ENCODE peak calls at places on chromosomes 12 and 14, in eight cellular contexts. N is astrocyte; F is substantia nigra; O is CD4-positive, CD25-positive, alpha-beta regulatory T cell; G is caudate nucleus; J is aorta; M is brain microvascular endothelial cell; E is sigmoid colon. T is an unnamed sample.

GRCh38 chr12:45989857-45990467 is 412 bp downstream of the SCAF11 start:
- DNase-seq in N (peak), F (peak), O (no peak), G (peak), J (peak), M (peak), E (peak), T (no peak)

GRCh38 chr14:100123618-100124017 is 35.8 kb downstream of the DEGS2 start:
- DNase-seq in N (no peak), F (no peak), O (no peak), G (no peak), J (no peak), M (no peak), E (no peak), T (no peak)

GRCh38 chr14:76123426-76124095 is 28.2 kb upstream of the GPATCH2L start:
- DNase-seq in N (no peak), F (no peak), O (no peak), G (no peak), J (no peak), M (no peak), E (no peak), T (no peak)

GRCh38 chr12:115866909-115867525 is 410.5 kb downstream of the MED13L start:
- DNase-seq in N (no peak), F (no peak), O (no peak), G (no peak), J (no peak), M (no peak), E (no peak), T (no peak)

GRCh38 chr12:99670635-99671034 is 23.1 kb downstream of the GARIN6 start:
- DNase-seq in N (peak), F (no peak), O (no peak), G (no peak), J (no peak), M (no peak), E (no peak), T (no peak)

GRCh38 chr12:110966081-110966760 is 45.8 kb upstream of the MYL2 start:
- DNase-seq in N (no peak), F (no peak), O (no peak), G (no peak), J (no peak), M (no peak), E (no peak), T (no peak)

GRCh38 chr12:89707623-89707991 is 1.0 kb downstream of the ATP2B1 start:
- DNase-seq in N (no peak), F (no peak), O (peak), G (no peak), J (peak), M (no peak), E (no peak), T (no peak)

GRCh38 chr12:54439521-54440255 is 20.6 kb upstream of the ITGA5 start:
- DNase-seq in N (peak), F (no peak), O (peak), G (no peak), J (no peak), M (no peak), E (no peak), T (no peak)

GRCh38 chr14:104356738-104357688 is 218.6 kb downstream of the KIF26A start:
- DNase-seq in N (no peak), F (no peak), O (no peak), G (no peak), J (no peak), M (no peak), E (peak), T (no peak)

GRCh38 chr12:101782544-101782855 is 43.2 kb upstream of the SYCP3 start:
- DNase-seq in N (peak), F (no peak), O (no peak), G (no peak), J (no peak), M (peak), E (no peak), T (no peak)

GRCh38 chr12:122495258-122495657 is 5.5 kb downstream of the ZCCHC8 start:
- DNase-seq in N (no peak), F (no peak), O (no peak), G (no peak), J (no peak), M (no peak), E (no peak), T (no peak)

GRCh38 chr12:114952573-114953196 is 268.7 kb upstream of the TBX3 start:
- DNase-seq in N (no peak), F (no peak), O (no peak), G (no peak), J (no peak), M (peak), E (peak), T (no peak)

GRCh38 chr12:95918194-95918993 is 24.0 kb downstream of the CCDC38 start:
- DNase-seq in N (peak), F (no peak), O (peak), G (no peak), J (no peak), M (peak), E (no peak), T (peak)

GRCh38 chr12:76866146-76866545 is 12.7 kb downstream of the CSRP2 start:
- DNase-seq in N (peak), F (no peak), O (no peak), G (no peak), J (no peak), M (no peak), E (no peak), T (no peak)

GRCh38 chr12:122888232-122888752 is 7.6 kb downstream of the VPS37B start:
- DNase-seq in N (peak), F (no peak), O (peak), G (no peak), J (no peak), M (peak), E (no peak), T (peak)

GRCh38 chr12:95687937-95688336 is 102.6 kb downstream of the NTN4 start:
- DNase-seq in N (no peak), F (no peak), O (no peak), G (no peak), J (no peak), M (no peak), E (no peak), T (no peak)

GRCh38 chr12:118714051-118714460 is 267.3 kb upstream of the SRRM4 start:
- DNase-seq in N (no peak), F (no peak), O (peak), G (no peak), J (no peak), M (no peak), E (no peak), T (no peak)

GRCh38 chr12:57242691-57243454 is 8.1 kb downstream of the STAC3 start:
- DNase-seq in N (no peak), F (no peak), O (peak), G (no peak), J (peak), M (no peak), E (peak), T (peak)

GRCh38 chr14:36129181-36129580 is 47.3 kb downstream of the PTCSC3 start:
- DNase-seq in N (peak), F (no peak), O (no peak), G (no peak), J (no peak), M (no peak), E (no peak), T (no peak)

GRCh38 chr12:131755305-131756113 is 44.6 kb downstream of the SFSWAP start:
- DNase-seq in N (no peak), F (no peak), O (peak), G (no peak), J (no peak), M (peak), E (no peak), T (peak)

GRCh38 chr12:64691793-64692583 is 67.2 kb downstream of the GNS start:
- DNase-seq in N (no peak), F (no peak), O (no peak), G (no peak), J (no peak), M (no peak), E (no peak), T (no peak)

GRCh38 chr14:25862068-25862467 is 735.8 kb downstream of the NOVA1 start:
- DNase-seq in N (no peak), F (no peak), O (no peak), G (no peak), J (no peak), M (no peak), E (no peak), T (no peak)

GRCh38 chr12:105654606-105655005 is 324.1 kb downstream of the C12orf75 start:
- DNase-seq in N (no peak), F (no peak), O (no peak), G (no peak), J (no peak), M (no peak), E (no peak), T (no peak)

GRCh38 chr14:63745858-63746425 is 18.1 kb upstream of the SGPP1 start:
- DNase-seq in N (no peak), F (no peak), O (peak), G (no peak), J (no peak), M (no peak), E (no peak), T (no peak)

GRCh38 chr12:10101648-10102220 is 2.9 kb upstream of the CLEC1A start:
- DNase-seq in N (no peak), F (no peak), O (no peak), G (no peak), J (no peak), M (no peak), E (no peak), T (no peak)

GRCh38 chr14:103755060-103755459 is 39.5 kb downstream of the ZFYVE21 start:
- DNase-seq in N (no peak), F (no peak), O (no peak), G (no peak), J (no peak), M (no peak), E (no peak), T (no peak)

GRCh38 chr14:56211844-56212243 is 93.6 kb downstream of the PELI2 start:
- DNase-seq in N (no peak), F (no peak), O (no peak), G (no peak), J (no peak), M (no peak), E (no peak), T (no peak)

GRCh38 chr12:95763809-95764253 is 26.7 kb downstream of the NTN4 start:
- DNase-seq in N (peak), F (no peak), O (no peak), G (no peak), J (no peak), M (peak), E (no peak), T (no peak)

GRCh38 chr12:96049096-96049495 is 13.7 kb upstream of the LTA4H start:
- DNase-seq in N (no peak), F (no peak), O (no peak), G (no peak), J (no peak), M (no peak), E (no peak), T (no peak)

GRCh38 chr12:109192358-109192757 is 76.0 kb downstream of the ACACB start:
- DNase-seq in N (peak), F (no peak), O (no peak), G (no peak), J (no peak), M (peak), E (no peak), T (no peak)

GRCh38 chr14:104893435-104894207 is 28.6 kb downstream of the CEP170B start:
- DNase-seq in N (no peak), F (no peak), O (no peak), G (no peak), J (peak), M (no peak), E (peak), T (peak)

GRCh38 chr12:100372846-100373245 is 16.0 kb downstream of the SLC17A8 start:
- DNase-seq in N (no peak), F (no peak), O (no peak), G (no peak), J (no peak), M (no peak), E (no peak), T (no peak)

GRCh38 chr12:69415471-69416275 is 54.5 kb upstream of the FRS2 start:
- DNase-seq in N (peak), F (no peak), O (peak), G (no peak), J (peak), M (peak), E (peak), T (peak)

GRCh38 chr14:52703225-52703624 is 3.8 kb upstream of the PSMC6 start:
- DNase-seq in N (peak), F (no peak), O (no peak), G (no peak), J (no peak), M (peak), E (no peak), T (no peak)

GRCh38 chr14:75979071-75979571 is 2.7 kb downstream of the TGFB3 start:
- DNase-seq in N (no peak), F (no peak), O (peak), G (no peak), J (no peak), M (no peak), E (peak), T (no peak)

GRCh38 chr14:97408937-97409860 is 612.0 kb downstream of the VRK1 start:
- DNase-seq in N (no peak), F (no peak), O (peak), G (no peak), J (no peak), M (no peak), E (no peak), T (peak)

GRCh38 chr14:22532345-22533056 is 56.5 kb downstream of the DAD1 start:
- DNase-seq in N (peak), F (no peak), O (no peak), G (no peak), J (no peak), M (peak), E (no peak), T (no peak)
- H3K27ac ChIP-seq in N (peak), F (no peak), O (peak), G (no peak), J (peak), M (no peak), E (no peak), T (peak)

GRCh38 chr12:15289192-15289591 is 33.1 kb upstream of the PTPRO start:
- DNase-seq in N (peak), F (no peak), O (no peak), G (no peak), J (no peak), M (no peak), E (no peak), T (no peak)
- H3K27ac ChIP-seq in N (no peak), F (no peak), O (no peak), G (no peak), J (no peak), M (no peak), E (no peak), T (no peak)

GRCh38 chr14:66624319-66624937 is 116.5 kb downstream of the GPHN start:
- DNase-seq in N (peak), F (peak), O (peak), G (no peak), J (no peak), M (peak), E (peak), T (no peak)
- H3K27ac ChIP-seq in N (no peak), F (no peak), O (no peak), G (no peak), J (no peak), M (no peak), E (no peak), T (no peak)

GRCh38 chr12:124455336-124455735 is 112.1 kb downstream of the NCOR2 start:
- DNase-seq in N (no peak), F (no peak), O (no peak), G (no peak), J (peak), M (no peak), E (no peak), T (no peak)

GRCh38 chr12:124458220-124458991 is 109.0 kb downstream of the NCOR2 start:
- DNase-seq in N (no peak), F (no peak), O (no peak), G (no peak), J (peak), M (no peak), E (no peak), T (no peak)

GRCh38 chr12:124456133-124456651 is 111.2 kb downstream of the NCOR2 start:
- DNase-seq in N (no peak), F (no peak), O (no peak), G (no peak), J (peak), M (no peak), E (no peak), T (no peak)

GRCh38 chr12:124457287-124458219 is 109.9 kb downstream of the NCOR2 start:
- DNase-seq in N (no peak), F (no peak), O (peak), G (no peak), J (peak), M (no peak), E (peak), T (peak)

DNA sequence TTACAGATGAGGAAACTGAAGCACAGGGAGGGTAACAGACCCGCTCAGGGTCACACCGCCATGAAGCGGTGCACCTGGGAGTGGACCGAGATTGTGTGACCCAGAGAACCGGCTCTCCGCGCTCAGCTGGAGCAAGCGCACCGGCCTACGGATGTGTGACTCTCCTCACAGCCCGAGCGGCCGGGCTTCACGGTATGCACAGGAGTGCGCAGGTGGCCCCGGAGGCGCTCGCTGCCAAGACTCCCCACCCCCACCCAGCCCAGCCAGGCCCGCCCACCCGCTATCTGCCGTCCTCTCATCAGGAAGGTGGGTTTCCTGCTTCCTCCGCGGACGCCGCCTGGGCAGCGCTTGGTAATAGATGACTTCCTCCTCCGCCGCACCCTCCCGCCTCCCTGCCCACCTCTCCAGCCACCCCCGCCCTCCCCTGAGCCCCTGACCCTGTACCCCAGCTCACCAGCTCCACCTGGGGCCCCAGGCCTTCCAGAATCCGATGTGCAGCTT is 110.7 kb downstream of the NCOR2 start:
- DNase-seq in N (no peak), F (no peak), O (peak), G (no peak), J (peak), M (no peak), E (peak), T (peak)
- H3K27ac ChIP-seq in N (no peak), F (peak), O (peak), G (peak), J (no peak), M (no peak), E (peak), T (peak)

T was measured in naive thymus-derived CD4-positive, alpha-beta T cell.